ENCODE peak calls at places on chromosomes 13 and 19, in ten cellular contexts. One of them, this sample, is unnamed.

GRCh38 chr13:97005631-97006262 is 11.5 kb upstream of the OXGR1 start:
- DNase-seq in bronchial epithelial cell: peak
- DNase-seq in GM13977: no peak
- DNase-seq in AG09309: no peak
- DNase-seq in endothelial cell: no peak
- DNase-seq in breast epithelium: no peak
- DNase-seq in AG04449: no peak
- DNase-seq in left lung: no peak
- DNase-seq in neural progenitor cell: no peak
- DNase-seq in tibial nerve: no peak
- DNase-seq in this sample: no peak

GRCh38 chr13:26694609-26695359 is 65.8 kb downstream of the GPR12 start:
- DNase-seq in GM13977: no peak
- DNase-seq in left lung: no peak
- DNase-seq in AG04449: no peak
- DNase-seq in bronchial epithelial cell: no peak
- DNase-seq in endothelial cell: no peak
- DNase-seq in breast epithelium: no peak
- DNase-seq in tibial nerve: no peak
- DNase-seq in neural progenitor cell: no peak
- DNase-seq in AG09309: no peak
- DNase-seq in this sample: no peak

GRCh38 chr13:40666905-40667621 is 622 bp upstream of the FOXO1 start:
- DNase-seq in AG04449: no peak
- DNase-seq in GM13977: peak
- DNase-seq in breast epithelium: no peak
- DNase-seq in bronchial epithelial cell: no peak
- DNase-seq in neural progenitor cell: peak
- DNase-seq in tibial nerve: peak
- DNase-seq in AG09309: no peak
- DNase-seq in left lung: peak
- DNase-seq in endothelial cell: peak
- DNase-seq in this sample: peak

GRCh38 chr19:21568816-21569496 is 63.6 kb downstream of the ZNF429 start:
- DNase-seq in AG09309: peak
- DNase-seq in AG04449: no peak
- DNase-seq in endothelial cell: no peak
- DNase-seq in left lung: peak
- DNase-seq in GM13977: no peak
- DNase-seq in breast epithelium: peak
- DNase-seq in neural progenitor cell: no peak
- DNase-seq in bronchial epithelial cell: peak
- DNase-seq in tibial nerve: peak
- DNase-seq in this sample: peak

GRCh38 chr13:25217023-25217909 is 45.2 kb upstream of the AMER2 start:
- DNase-seq in AG04449: no peak
- DNase-seq in endothelial cell: no peak
- DNase-seq in breast epithelium: no peak
- DNase-seq in left lung: no peak
- DNase-seq in neural progenitor cell: no peak
- DNase-seq in AG09309: no peak
- DNase-seq in bronchial epithelial cell: peak
- DNase-seq in GM13977: no peak
- DNase-seq in tibial nerve: no peak
- DNase-seq in this sample: no peak

GRCh38 chr13:39938591-39938990 is 283.1 kb downstream of the COG6 start:
- DNase-seq in AG04449: no peak
- DNase-seq in breast epithelium: no peak
- DNase-seq in AG09309: no peak
- DNase-seq in GM13977: no peak
- DNase-seq in tibial nerve: no peak
- DNase-seq in neural progenitor cell: no peak
- DNase-seq in endothelial cell: no peak
- DNase-seq in left lung: no peak
- DNase-seq in bronchial epithelial cell: no peak
- DNase-seq in this sample: no peak

GRCh38 chr13:27965740-27966640 is 3.1 kb downstream of the CDX2 start:
- DNase-seq in neural progenitor cell: peak
- DNase-seq in GM13977: peak
- DNase-seq in tibial nerve: no peak
- DNase-seq in AG09309: no peak
- DNase-seq in endothelial cell: no peak
- DNase-seq in bronchial epithelial cell: no peak
- DNase-seq in AG04449: no peak
- DNase-seq in breast epithelium: no peak
- DNase-seq in left lung: no peak
- DNase-seq in this sample: no peak

GRCh38 chr13:27353653-27354052 is 70.8 kb upstream of the GTF3A start:
- DNase-seq in GM13977: no peak
- DNase-seq in breast epithelium: no peak
- DNase-seq in tibial nerve: no peak
- DNase-seq in left lung: no peak
- DNase-seq in endothelial cell: no peak
- DNase-seq in AG04449: no peak
- DNase-seq in bronchial epithelial cell: no peak
- DNase-seq in neural progenitor cell: no peak
- DNase-seq in AG09309: no peak
- DNase-seq in this sample: no peak

GRCh38 chr13:42041017-42041683 is 7.3 kb upstream of the DGKH start:
- DNase-seq in endothelial cell: peak
- DNase-seq in GM13977: peak
- DNase-seq in neural progenitor cell: peak
- DNase-seq in bronchial epithelial cell: peak
- DNase-seq in breast epithelium: peak
- DNase-seq in left lung: peak
- DNase-seq in AG04449: no peak
- DNase-seq in AG09309: no peak
- DNase-seq in tibial nerve: no peak
- DNase-seq in this sample: peak

GRCh38 chr13:110070511-110071120 is 236.3 kb downstream of the COL4A1 start:
- DNase-seq in neural progenitor cell: no peak
- DNase-seq in left lung: no peak
- DNase-seq in endothelial cell: no peak
- DNase-seq in AG09309: peak
- DNase-seq in bronchial epithelial cell: peak
- DNase-seq in GM13977: no peak
- DNase-seq in tibial nerve: no peak
- DNase-seq in breast epithelium: no peak
- DNase-seq in AG04449: peak
- DNase-seq in this sample: no peak

GRCh38 chr13:107301724-107302374 is 733.9 kb upstream of the ARGLU1 start:
- DNase-seq in AG04449: no peak
- DNase-seq in endothelial cell: no peak
- DNase-seq in breast epithelium: no peak
- DNase-seq in tibial nerve: no peak
- DNase-seq in left lung: no peak
- DNase-seq in AG09309: no peak
- DNase-seq in neural progenitor cell: peak
- DNase-seq in GM13977: no peak
- DNase-seq in bronchial epithelial cell: no peak
- DNase-seq in this sample: no peak

GRCh38 chr13:43246382-43246781 is 223.0 kb downstream of the DNAJC15 start:
- DNase-seq in GM13977: no peak
- DNase-seq in left lung: no peak
- DNase-seq in endothelial cell: no peak
- DNase-seq in neural progenitor cell: no peak
- DNase-seq in bronchial epithelial cell: no peak
- DNase-seq in AG04449: no peak
- DNase-seq in tibial nerve: no peak
- DNase-seq in AG09309: no peak
- DNase-seq in breast epithelium: no peak
- DNase-seq in this sample: no peak

GRCh38 chr19:10388957-10389356 is 8.6 kb upstream of the TYK2 start:
- DNase-seq in GM13977: peak
- DNase-seq in AG04449: no peak
- DNase-seq in neural progenitor cell: peak
- DNase-seq in bronchial epithelial cell: peak
- DNase-seq in endothelial cell: peak
- DNase-seq in tibial nerve: peak
- DNase-seq in breast epithelium: peak
- DNase-seq in AG09309: peak
- DNase-seq in left lung: peak
- DNase-seq in this sample: peak

GRCh38 chr19:10393137-10393536 is 10.2 kb downstream of the CDC37 start:
- DNase-seq in left lung: no peak
- DNase-seq in bronchial epithelial cell: no peak
- DNase-seq in endothelial cell: no peak
- DNase-seq in GM13977: no peak
- DNase-seq in breast epithelium: no peak
- DNase-seq in neural progenitor cell: no peak
- DNase-seq in tibial nerve: no peak
- DNase-seq in AG04449: no peak
- DNase-seq in AG09309: no peak
- DNase-seq in this sample: no peak

GRCh38 chr19:10390652-10391286 is 10.4 kb upstream of the TYK2 start:
- DNase-seq in neural progenitor cell: peak
- DNase-seq in AG04449: no peak
- DNase-seq in left lung: peak
- DNase-seq in endothelial cell: peak
- DNase-seq in tibial nerve: peak
- DNase-seq in bronchial epithelial cell: peak
- DNase-seq in GM13977: peak
- DNase-seq in breast epithelium: peak
- DNase-seq in AG09309: no peak
- DNase-seq in this sample: peak

GRCh38 chr19:10392120-10392519 is 11.2 kb downstream of the CDC37 start:
- DNase-seq in tibial nerve: no peak
- DNase-seq in bronchial epithelial cell: no peak
- DNase-seq in neural progenitor cell: no peak
- DNase-seq in AG09309: no peak
- DNase-seq in GM13977: no peak
- DNase-seq in breast epithelium: no peak
- DNase-seq in endothelial cell: no peak
- DNase-seq in left lung: no peak
- DNase-seq in AG04449: no peak
- DNase-seq in this sample: no peak

DNA sequence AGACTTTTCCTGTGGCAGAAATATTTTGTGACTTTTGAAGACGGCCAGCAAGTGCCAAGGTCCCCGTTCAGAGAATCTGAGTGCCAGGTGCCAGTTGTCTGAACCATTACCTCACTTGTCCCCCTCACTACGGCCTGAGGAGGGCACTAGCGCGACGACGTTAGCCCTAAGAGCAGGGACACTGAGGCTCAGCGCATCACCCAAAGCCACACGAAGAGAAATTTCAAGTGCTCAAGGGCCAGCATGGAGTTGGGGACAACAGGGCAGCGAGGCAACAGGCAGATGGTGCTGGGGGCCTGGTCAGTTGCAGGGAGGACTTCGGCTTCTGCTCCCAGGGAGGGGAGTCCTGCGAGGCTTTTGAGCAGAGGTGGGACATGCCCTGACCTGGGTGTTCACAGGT is 9.5 kb upstream of the TYK2 start:
- DNase-seq in breast epithelium: no peak
- DNase-seq in AG04449: no peak
- DNase-seq in endothelial cell: no peak
- DNase-seq in GM13977: no peak
- DNase-seq in neural progenitor cell: peak
- DNase-seq in AG09309: no peak
- DNase-seq in left lung: no peak
- DNase-seq in tibial nerve: no peak
- DNase-seq in bronchial epithelial cell: no peak
- DNase-seq in this sample: peak
- TF ChIP-seq CTCF in breast epithelium: no peak
- TF ChIP-seq CTCF in AG04449: no peak
- TF ChIP-seq CTCF in endothelial cell: no peak
- TF ChIP-seq CTCF in GM13977: peak
- TF ChIP-seq CTCF in neural progenitor cell: peak
- TF ChIP-seq CTCF in AG09309: peak
- TF ChIP-seq CTCF in left lung: no peak
- TF ChIP-seq CTCF in tibial nerve: no peak
- TF ChIP-seq CTCF in bronchial epithelial cell: peak
- TF ChIP-seq CTCF in this sample: no peak

DNA sequence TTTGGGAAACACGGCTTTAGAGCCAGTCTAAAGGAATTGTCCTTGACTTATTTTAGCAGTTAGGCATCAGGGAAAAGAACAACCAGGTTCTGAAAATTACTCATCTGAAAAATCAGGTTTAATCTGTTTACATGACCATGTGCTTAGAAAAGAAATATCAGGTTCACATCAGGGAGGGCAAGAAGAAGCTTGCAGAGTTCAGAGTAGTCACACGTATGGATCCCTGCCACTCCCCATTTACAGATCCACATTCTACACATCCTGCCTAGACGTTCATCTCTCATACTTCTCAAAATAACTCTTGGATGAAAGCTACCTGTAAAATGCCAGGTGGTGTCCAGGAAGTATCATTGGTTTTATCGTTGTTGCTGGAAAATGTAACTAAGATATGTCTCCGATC is 14.0 kb upstream of the PHF11 start:
- DNase-seq in GM13977: no peak
- DNase-seq in left lung: no peak
- DNase-seq in bronchial epithelial cell: peak
- DNase-seq in neural progenitor cell: no peak
- DNase-seq in AG04449: no peak
- DNase-seq in AG09309: no peak
- DNase-seq in breast epithelium: no peak
- DNase-seq in tibial nerve: no peak
- DNase-seq in endothelial cell: no peak
- DNase-seq in this sample: no peak
- TF ChIP-seq CTCF in GM13977: no peak
- TF ChIP-seq CTCF in left lung: no peak
- TF ChIP-seq CTCF in bronchial epithelial cell: no peak
- TF ChIP-seq CTCF in neural progenitor cell: no peak
- TF ChIP-seq CTCF in AG04449: no peak
- TF ChIP-seq CTCF in AG09309: no peak
- TF ChIP-seq CTCF in breast epithelium: no peak
- TF ChIP-seq CTCF in tibial nerve: no peak
- TF ChIP-seq CTCF in endothelial cell: no peak
- TF ChIP-seq CTCF in this sample: no peak

DNA sequence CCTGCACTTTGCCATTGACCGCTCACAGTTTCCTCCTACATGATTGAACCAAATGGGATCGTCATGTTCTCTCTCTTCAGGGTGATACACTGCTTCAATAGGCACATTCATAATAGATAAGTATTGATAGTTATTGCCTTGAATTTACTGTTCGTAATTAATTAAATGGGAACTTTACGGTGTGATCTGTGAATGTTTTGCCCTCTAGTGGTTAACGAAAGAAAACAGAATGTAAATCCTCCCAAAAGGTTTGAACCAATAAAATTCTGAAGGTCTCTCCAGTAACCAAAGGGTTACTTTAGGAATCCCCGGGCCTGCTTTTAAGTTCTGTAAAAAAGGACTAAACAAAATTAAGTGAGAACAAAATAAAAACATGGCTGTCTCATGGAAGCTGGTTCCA is 389.3 kb downstream of the DACH1 start:
- DNase-seq in bronchial epithelial cell: peak
- DNase-seq in endothelial cell: no peak
- DNase-seq in neural progenitor cell: peak
- DNase-seq in left lung: no peak
- DNase-seq in GM13977: peak
- DNase-seq in AG09309: no peak
- DNase-seq in tibial nerve: no peak
- DNase-seq in breast epithelium: no peak
- DNase-seq in AG04449: no peak
- DNase-seq in this sample: no peak
- TF ChIP-seq CTCF in bronchial epithelial cell: peak
- TF ChIP-seq CTCF in endothelial cell: peak
- TF ChIP-seq CTCF in neural progenitor cell: peak
- TF ChIP-seq CTCF in left lung: no peak
- TF ChIP-seq CTCF in GM13977: peak
- TF ChIP-seq CTCF in AG09309: no peak
- TF ChIP-seq CTCF in tibial nerve: no peak
- TF ChIP-seq CTCF in breast epithelium: no peak
- TF ChIP-seq CTCF in AG04449: no peak
- TF ChIP-seq CTCF in this sample: peak

GRCh38 chr13:74287672-74288169 is 153.5 kb upstream of the KLF12 start:
- DNase-seq in neural progenitor cell: peak
- DNase-seq in GM13977: peak
- DNase-seq in AG09309: no peak
- DNase-seq in endothelial cell: peak
- DNase-seq in AG04449: no peak
- DNase-seq in tibial nerve: peak
- DNase-seq in breast epithelium: no peak
- DNase-seq in bronchial epithelial cell: peak
- DNase-seq in left lung: peak
- DNase-seq in this sample: peak
- TF ChIP-seq CTCF in neural progenitor cell: no peak
- TF ChIP-seq CTCF in GM13977: no peak
- TF ChIP-seq CTCF in AG09309: no peak
- TF ChIP-seq CTCF in endothelial cell: no peak
- TF ChIP-seq CTCF in AG04449: no peak
- TF ChIP-seq CTCF in tibial nerve: no peak
- TF ChIP-seq CTCF in breast epithelium: no peak
- TF ChIP-seq CTCF in bronchial epithelial cell: no peak
- TF ChIP-seq CTCF in left lung: no peak
- TF ChIP-seq CTCF in this sample: no peak

This sample was measured in activated CD8-positive, alpha-beta T cell treated with anti-CD3 and anti-CD28 coated beads for 36 hours.